ENCODE peak calls at places on chromosomes 7 and 10, in six cellular contexts. One of them, this sample, is unnamed.

GRCh38 chr10:71512794-71513379 is 116.2 kb downstream of the CDH23 start:
- DNase-seq in heart right ventricle: no peak
- DNase-seq in bronchial epithelial cell: peak
- DNase-seq in activated CD8-positive, alpha-beta T cell treated with anti-CD3 and anti-CD28 coated beads for 36 hours: no peak
- DNase-seq in CD14-positive monocyte: no peak
- DNase-seq in GM20000: no peak
- DNase-seq in this sample: no peak

GRCh38 chr10:60629332-60629731 is 148.9 kb upstream of the CDK1 start:
- DNase-seq in heart right ventricle: no peak
- DNase-seq in bronchial epithelial cell: no peak
- DNase-seq in activated CD8-positive, alpha-beta T cell treated with anti-CD3 and anti-CD28 coated beads for 36 hours: no peak
- DNase-seq in CD14-positive monocyte: no peak
- DNase-seq in GM20000: no peak
- DNase-seq in this sample: no peak

GRCh38 chr7:6460990-6461584 is 13.3 kb upstream of the DAGLB start:
- DNase-seq in heart right ventricle: no peak
- DNase-seq in bronchial epithelial cell: no peak
- DNase-seq in activated CD8-positive, alpha-beta T cell treated with anti-CD3 and anti-CD28 coated beads for 36 hours: no peak
- DNase-seq in CD14-positive monocyte: no peak
- DNase-seq in GM20000: no peak
- DNase-seq in this sample: no peak

GRCh38 chr7:156640949-156641485 is 443 bp downstream of the RNF32 start:
- DNase-seq in heart right ventricle: peak
- DNase-seq in bronchial epithelial cell: peak
- DNase-seq in activated CD8-positive, alpha-beta T cell treated with anti-CD3 and anti-CD28 coated beads for 36 hours: peak
- DNase-seq in CD14-positive monocyte: no peak
- DNase-seq in GM20000: peak
- DNase-seq in this sample: no peak

GRCh38 chr7:112743811-112744210 is 46.4 kb downstream of the TMEM168 start:
- DNase-seq in heart right ventricle: no peak
- DNase-seq in bronchial epithelial cell: peak
- DNase-seq in activated CD8-positive, alpha-beta T cell treated with anti-CD3 and anti-CD28 coated beads for 36 hours: no peak
- DNase-seq in CD14-positive monocyte: no peak
- DNase-seq in GM20000: no peak
- DNase-seq in this sample: no peak

GRCh38 chr7:155911471-155912105 is 99.3 kb upstream of the SHH start:
- DNase-seq in heart right ventricle: no peak
- DNase-seq in bronchial epithelial cell: no peak
- DNase-seq in activated CD8-positive, alpha-beta T cell treated with anti-CD3 and anti-CD28 coated beads for 36 hours: no peak
- DNase-seq in CD14-positive monocyte: no peak
- DNase-seq in GM20000: no peak
- DNase-seq in this sample: no peak

GRCh38 chr10:53537508-53537907 is 764.9 kb upstream of the MBL2 start:
- DNase-seq in heart right ventricle: no peak
- DNase-seq in bronchial epithelial cell: peak
- DNase-seq in activated CD8-positive, alpha-beta T cell treated with anti-CD3 and anti-CD28 coated beads for 36 hours: no peak
- DNase-seq in CD14-positive monocyte: no peak
- DNase-seq in GM20000: no peak
- DNase-seq in this sample: no peak

GRCh38 chr10:7464703-7465102 is 53.9 kb upstream of the SFMBT2 start:
- DNase-seq in heart right ventricle: no peak
- DNase-seq in bronchial epithelial cell: no peak
- DNase-seq in activated CD8-positive, alpha-beta T cell treated with anti-CD3 and anti-CD28 coated beads for 36 hours: no peak
- DNase-seq in CD14-positive monocyte: no peak
- DNase-seq in GM20000: no peak
- DNase-seq in this sample: no peak

DNA sequence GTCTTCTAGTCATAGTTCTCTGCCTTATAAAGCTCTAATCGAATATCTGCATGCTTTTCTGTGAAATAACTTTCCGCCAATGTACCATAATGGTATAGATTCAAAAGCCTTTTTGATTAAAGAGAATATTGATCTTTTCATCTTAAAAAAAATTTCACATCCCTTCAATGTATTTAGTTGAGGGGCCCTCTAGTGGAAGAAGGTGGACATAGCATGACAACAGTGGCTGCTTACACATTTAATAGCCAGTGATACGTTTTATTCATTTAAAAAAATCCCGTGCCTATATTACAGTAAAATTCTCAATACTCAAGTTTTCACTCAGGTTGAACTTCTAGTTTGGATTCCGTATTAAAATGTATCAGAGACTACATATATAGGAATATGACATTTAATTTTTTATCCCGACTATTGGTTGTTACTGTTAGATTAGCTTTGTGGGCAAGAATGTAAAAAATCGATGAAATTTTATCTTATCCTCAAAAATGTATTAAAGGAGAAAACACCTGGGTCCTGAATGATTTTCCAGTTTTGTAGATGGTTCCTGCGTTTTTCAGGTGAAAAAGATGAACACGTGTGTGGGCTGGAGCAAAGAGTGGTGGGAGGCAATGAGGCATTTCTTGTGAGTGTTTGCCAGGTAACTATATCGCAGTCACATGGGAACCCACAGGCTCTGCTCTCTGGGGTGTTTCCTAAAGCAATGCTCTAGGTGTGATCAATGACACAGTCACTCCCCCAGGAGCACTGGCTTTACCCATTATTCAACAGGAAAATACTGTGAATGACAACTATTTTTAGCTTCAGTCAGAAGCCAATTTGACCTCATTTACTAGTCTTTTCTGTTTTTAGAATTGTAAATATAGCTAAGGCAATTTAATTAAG is 24.1 kb upstream of the PNLIP start:
- DNase-seq in heart right ventricle: peak
- DNase-seq in bronchial epithelial cell: peak
- DNase-seq in activated CD8-positive, alpha-beta T cell treated with anti-CD3 and anti-CD28 coated beads for 36 hours: peak
- DNase-seq in CD14-positive monocyte: no peak
- DNase-seq in GM20000: peak
- DNase-seq in this sample: no peak
- TF ChIP-seq CTCF in heart right ventricle: peak
- TF ChIP-seq CTCF in bronchial epithelial cell: peak
- TF ChIP-seq CTCF in activated CD8-positive, alpha-beta T cell treated with anti-CD3 and anti-CD28 coated beads for 36 hours: peak
- TF ChIP-seq CTCF in CD14-positive monocyte: peak
- TF ChIP-seq CTCF in GM20000: peak
- TF ChIP-seq CTCF in this sample: peak

DNA sequence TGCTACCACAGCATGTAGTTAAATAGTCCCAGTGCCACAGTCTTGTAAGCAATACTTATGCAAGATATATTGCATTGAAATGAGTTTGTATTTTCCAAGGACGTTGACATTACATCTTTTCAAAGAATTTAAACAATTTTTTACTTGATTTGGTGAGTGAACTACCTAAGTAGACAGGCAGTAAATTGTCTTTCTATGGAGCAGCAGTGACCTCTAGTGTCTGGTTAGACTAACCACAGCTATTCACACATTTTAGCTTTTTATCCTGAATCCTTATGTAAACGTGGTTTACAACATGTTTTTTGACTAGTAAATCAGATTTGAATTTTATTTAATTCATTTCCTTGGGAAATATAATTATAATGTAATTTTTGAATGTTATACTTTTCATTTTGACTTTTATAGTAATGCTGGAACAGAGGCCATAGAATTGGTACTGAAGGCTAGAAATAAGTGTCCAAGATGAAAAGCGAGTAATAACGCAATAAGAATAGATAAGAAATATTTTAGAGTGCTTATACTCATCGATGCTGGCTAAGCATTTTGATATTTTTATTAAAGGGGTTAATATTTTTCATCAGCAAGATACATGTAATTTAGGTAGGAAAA is 5.6 kb downstream of the LRRTM3 start:
- DNase-seq in heart right ventricle: no peak
- DNase-seq in bronchial epithelial cell: peak
- DNase-seq in activated CD8-positive, alpha-beta T cell treated with anti-CD3 and anti-CD28 coated beads for 36 hours: peak
- DNase-seq in CD14-positive monocyte: no peak
- DNase-seq in GM20000: peak
- DNase-seq in this sample: no peak
- TF ChIP-seq CTCF in heart right ventricle: peak
- TF ChIP-seq CTCF in bronchial epithelial cell: peak
- TF ChIP-seq CTCF in activated CD8-positive, alpha-beta T cell treated with anti-CD3 and anti-CD28 coated beads for 36 hours: peak
- TF ChIP-seq CTCF in CD14-positive monocyte: peak
- TF ChIP-seq CTCF in GM20000: no peak
- TF ChIP-seq CTCF in this sample: peak

GRCh38 chr7:94012748-94013147 is 8.6 kb upstream of the BET1 start:
- DNase-seq in heart right ventricle: no peak
- DNase-seq in bronchial epithelial cell: no peak
- DNase-seq in activated CD8-positive, alpha-beta T cell treated with anti-CD3 and anti-CD28 coated beads for 36 hours: no peak
- DNase-seq in CD14-positive monocyte: no peak
- DNase-seq in GM20000: no peak
- DNase-seq in this sample: no peak
- TF ChIP-seq CTCF in heart right ventricle: no peak
- TF ChIP-seq CTCF in bronchial epithelial cell: no peak
- TF ChIP-seq CTCF in activated CD8-positive, alpha-beta T cell treated with anti-CD3 and anti-CD28 coated beads for 36 hours: no peak
- TF ChIP-seq CTCF in CD14-positive monocyte: no peak
- TF ChIP-seq CTCF in GM20000: no peak
- TF ChIP-seq CTCF in this sample: no peak

GRCh38 chr10:69629897-69630650 is at the start of gene FAM241B:
- DNase-seq in heart right ventricle: peak
- DNase-seq in bronchial epithelial cell: peak
- DNase-seq in activated CD8-positive, alpha-beta T cell treated with anti-CD3 and anti-CD28 coated beads for 36 hours: peak
- DNase-seq in CD14-positive monocyte: no peak
- DNase-seq in GM20000: peak
- DNase-seq in this sample: peak
- TF ChIP-seq CTCF in heart right ventricle: peak
- TF ChIP-seq CTCF in bronchial epithelial cell: peak
- TF ChIP-seq CTCF in activated CD8-positive, alpha-beta T cell treated with anti-CD3 and anti-CD28 coated beads for 36 hours: peak
- TF ChIP-seq CTCF in CD14-positive monocyte: peak
- TF ChIP-seq CTCF in GM20000: peak
- TF ChIP-seq CTCF in this sample: peak

GRCh38 chr10:58781873-58782488 is 269.3 kb downstream of the BICC1 start:
- DNase-seq in heart right ventricle: no peak
- DNase-seq in bronchial epithelial cell: peak
- DNase-seq in activated CD8-positive, alpha-beta T cell treated with anti-CD3 and anti-CD28 coated beads for 36 hours: no peak
- DNase-seq in CD14-positive monocyte: no peak
- DNase-seq in GM20000: peak
- DNase-seq in this sample: no peak
- TF ChIP-seq CTCF in heart right ventricle: peak
- TF ChIP-seq CTCF in bronchial epithelial cell: peak
- TF ChIP-seq CTCF in activated CD8-positive, alpha-beta T cell treated with anti-CD3 and anti-CD28 coated beads for 36 hours: peak
- TF ChIP-seq CTCF in CD14-positive monocyte: peak
- TF ChIP-seq CTCF in GM20000: peak
- TF ChIP-seq CTCF in this sample: peak

GRCh38 chr7:85554294-85554877 is 367.5 kb upstream of the SEMA3D start:
- DNase-seq in heart right ventricle: peak
- DNase-seq in bronchial epithelial cell: peak
- DNase-seq in activated CD8-positive, alpha-beta T cell treated with anti-CD3 and anti-CD28 coated beads for 36 hours: peak
- DNase-seq in CD14-positive monocyte: no peak
- DNase-seq in GM20000: peak
- DNase-seq in this sample: no peak
- TF ChIP-seq CTCF in heart right ventricle: peak
- TF ChIP-seq CTCF in bronchial epithelial cell: peak
- TF ChIP-seq CTCF in activated CD8-positive, alpha-beta T cell treated with anti-CD3 and anti-CD28 coated beads for 36 hours: peak
- TF ChIP-seq CTCF in CD14-positive monocyte: peak
- TF ChIP-seq CTCF in GM20000: peak
- TF ChIP-seq CTCF in this sample: peak

DNA sequence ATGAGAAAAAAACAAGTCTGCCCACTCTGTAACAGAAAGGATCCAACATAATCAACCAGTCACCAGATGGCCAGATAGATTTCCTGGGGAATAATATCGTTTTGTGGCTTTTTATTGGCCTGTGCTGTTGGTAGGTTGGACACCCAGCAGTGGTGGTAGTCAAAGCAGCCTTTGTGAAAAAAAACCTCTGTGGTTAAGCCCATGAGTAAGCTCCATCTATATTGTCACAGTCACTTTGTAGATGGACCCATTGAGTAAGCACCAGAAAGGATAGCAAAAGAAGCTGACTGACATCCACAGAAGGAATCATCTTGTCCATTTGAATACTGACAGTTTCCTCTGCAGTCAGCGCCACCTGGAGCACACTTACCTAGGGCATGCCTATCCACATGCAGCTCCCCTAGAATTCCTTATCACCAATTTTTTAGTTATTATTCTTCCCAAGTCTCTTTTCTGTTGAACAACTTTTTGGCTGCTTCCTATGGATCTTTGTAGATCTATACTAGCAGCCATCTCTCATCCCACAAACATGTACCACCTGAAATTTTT is 96.9 kb downstream of the IQUB start:
- DNase-seq in heart right ventricle: no peak
- DNase-seq in bronchial epithelial cell: no peak
- DNase-seq in activated CD8-positive, alpha-beta T cell treated with anti-CD3 and anti-CD28 coated beads for 36 hours: no peak
- DNase-seq in CD14-positive monocyte: no peak
- DNase-seq in GM20000: no peak
- DNase-seq in this sample: no peak
- TF ChIP-seq CTCF in heart right ventricle: no peak
- TF ChIP-seq CTCF in bronchial epithelial cell: no peak
- TF ChIP-seq CTCF in activated CD8-positive, alpha-beta T cell treated with anti-CD3 and anti-CD28 coated beads for 36 hours: no peak
- TF ChIP-seq CTCF in CD14-positive monocyte: no peak
- TF ChIP-seq CTCF in GM20000: no peak
- TF ChIP-seq CTCF in this sample: no peak

This sample was measured in type B pancreatic cell.